ENCODE peak calls at places on chromosomes 1 and 21, in nine cellular contexts. B, E, R, J, V, X, G, I and M are unnamed samples.

GRCh38 chr1:31575373-31576140 is 758 bp upstream of the TINAGL1 start:
- DNase-seq in X (no peak), B (no peak), G (no peak), I (no peak), J (no peak), E (no peak), V (peak; percentile 65), R (no peak), M (no peak)

GRCh38 chr1:111596499-111596898 is 23.1 kb upstream of the RAP1A start:
- DNase-seq in X (no peak), R (no peak), G (peak; percentile 87), I (no peak), J (no peak), B (no peak), V (no peak), E (peak; percentile 53), M (no peak)

GRCh38 chr1:240005997-240006650 is 85.6 kb upstream of the FMN2 start:
- DNase-seq in X (no peak), E (no peak), J (no peak), V (no peak), B (no peak), I (no peak), G (no peak), R (no peak), M (no peak)

GRCh38 chr1:27634166-27634981 is 611 bp downstream of the FGR start:
- DNase-seq in I (no peak), B (peak; percentile 25), R (no peak), X (no peak), V (no peak), G (peak; percentile 94), E (no peak), J (peak; percentile 74), M (no peak)

GRCh38 chr1:84303154-84303830 is 1.8 kb downstream of the SAMD13 start:
- DNase-seq in J (no peak), E (no peak), I (no peak), V (no peak), B (no peak), R (no peak), X (no peak), G (no peak), M (no peak)

GRCh38 chr1:159132271-159132881 is 39.0 kb upstream of the CADM3 start:
- DNase-seq in E (peak; percentile 42), B (peak; percentile 67), G (peak; percentile 87), J (peak; percentile 64), X (peak; percentile 72), V (peak; percentile 66), R (peak; percentile 58), I (peak; percentile 68), M (peak; percentile 8)

GRCh38 chr1:23790696-23791433 is at the start of gene LYPLA2:
- DNase-seq in G (peak; percentile 98), B (peak; percentile 86), X (peak; percentile 86), V (peak; percentile 97), E (peak; percentile 88), J (peak; percentile 97), R (peak; percentile 87), I (peak; percentile 85), M (no peak)

GRCh38 chr1:158003409-158003805 is 10.0 kb downstream of the KIRREL1 start:
- DNase-seq in X (peak; percentile 64), J (no peak), G (no peak), I (peak; percentile 60), E (no peak), B (no peak), R (peak; percentile 76), V (no peak), M (no peak)

GRCh38 chr1:206588492-206588891 is 23.8 kb downstream of the EIF2D start:
- DNase-seq in G (no peak), B (no peak), R (no peak), E (no peak), J (no peak), X (no peak), V (no peak), I (no peak), M (no peak)

GRCh38 chr1:84297546-84298244 is 3.8 kb upstream of the SAMD13 start:
- DNase-seq in J (no peak), B (no peak), E (no peak), R (no peak), I (no peak), V (no peak), X (no peak), G (no peak), M (no peak)

GRCh38 chr1:211609120-211610024 is 30.4 kb upstream of the SLC30A1 start:
- DNase-seq in X (peak; percentile 51), V (no peak), G (no peak), J (no peak), R (no peak), E (no peak), B (no peak), I (peak; percentile 32), M (no peak)

GRCh38 chr1:155241069-155241679 is 14.1 kb downstream of the ENTREP3 start:
- DNase-seq in B (peak; percentile 76), G (peak; percentile 83), V (peak; percentile 86), R (peak; percentile 83), J (no peak), I (peak; percentile 88), X (peak; percentile 88), E (peak; percentile 60), M (no peak)

GRCh38 chr1:164515221-164515620 is 43.8 kb upstream of the PBX1 start:
- DNase-seq in E (no peak), G (no peak), J (peak; percentile 55), X (no peak), I (no peak), R (no peak), B (no peak), V (no peak), M (no peak)

GRCh38 chr1:68375919-68376318 is 73.8 kb downstream of the RPE65 start:
- DNase-seq in E (no peak), V (no peak), B (no peak), I (peak; percentile 46), J (no peak), R (no peak), G (no peak), X (peak; percentile 43), M (no peak)

GRCh38 chr21:44657635-44658183 is at the start of gene KRTAP12-3:
- DNase-seq in X (no peak), B (no peak), R (no peak), I (no peak), E (peak; percentile 46), J (no peak), V (no peak), G (peak; percentile 86), M (no peak)

GRCh38 chr1:16955186-16955585 is 25.2 kb downstream of the MFAP2 start:
- DNase-seq in B (no peak), G (no peak), J (no peak), V (no peak), I (no peak), E (no peak), R (no peak), X (no peak), M (no peak)

GRCh38 chr1:153565529-153566374 is at the start of gene S100A2:
- DNase-seq in J (peak; percentile 72), I (peak; percentile 96), B (peak; percentile 79), R (peak; percentile 95), G (peak; percentile 80), E (no peak), V (peak; percentile 84), X (peak; percentile 92), M (peak; percentile 85)

GRCh38 chr1:52264530-52265115 is 101.4 kb downstream of the CC2D1B start:
- DNase-seq in V (no peak), R (no peak), B (no peak), I (peak; percentile 18), G (no peak), J (no peak), E (no peak), X (peak; percentile 51), M (no peak)
- TF ChIP-seq CTCF in V (no peak), R (no peak), B (no peak), I (peak; percentile 29), G (no peak), J (peak; percentile 18), E (no peak), X (peak; percentile 28), M (no peak)

DNA sequence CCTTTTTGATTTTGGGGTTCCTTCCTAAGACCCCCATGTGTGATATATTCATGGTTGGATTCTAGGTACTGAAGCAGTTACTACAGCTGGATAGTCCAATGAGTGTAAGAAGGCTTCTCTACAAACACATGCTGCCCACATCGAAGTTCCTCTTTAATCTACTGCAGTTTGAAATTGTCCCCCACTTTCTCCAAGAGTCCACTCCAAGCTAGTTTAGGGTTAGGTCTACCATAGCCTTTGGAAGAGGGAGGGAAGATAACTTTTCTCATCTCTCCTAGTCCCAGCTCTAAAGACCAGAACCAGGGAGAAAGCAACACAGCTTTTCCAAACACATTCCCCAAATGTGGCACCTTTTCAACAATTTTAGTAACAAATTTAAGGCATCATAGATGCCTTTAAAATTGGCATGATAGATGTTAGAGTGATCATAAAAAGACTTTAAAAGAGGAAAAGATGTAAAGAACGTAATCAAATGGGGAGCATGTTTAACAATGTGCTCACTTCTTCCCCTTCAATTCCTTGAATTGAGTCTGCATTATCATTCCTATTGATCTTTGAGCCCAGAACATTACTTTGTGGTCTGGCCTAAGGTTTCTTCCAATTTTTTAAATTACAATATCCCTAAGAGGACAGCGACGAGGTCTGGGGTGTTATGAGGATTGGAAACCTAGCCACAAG is 1.0 kb upstream of the EXO1 start:
- DNase-seq in G (no peak), J (no peak), I (no peak), X (no peak), E (no peak), R (no peak), B (no peak), V (no peak), M (no peak)
- H3K4me3 ChIP-seq in G (peak overlapping the region; percentile 84), J (peak overlapping the region; percentile 75), I (peak overlapping the region; percentile 95), X (peak overlapping the region; percentile 88), E (peak overlapping the region; percentile 100), R (peak overlapping the region; percentile 96), B (peak overlapping the region; percentile 97), V (peak overlapping the region; percentile 74), M (no peak overlapping the region)

DNA sequence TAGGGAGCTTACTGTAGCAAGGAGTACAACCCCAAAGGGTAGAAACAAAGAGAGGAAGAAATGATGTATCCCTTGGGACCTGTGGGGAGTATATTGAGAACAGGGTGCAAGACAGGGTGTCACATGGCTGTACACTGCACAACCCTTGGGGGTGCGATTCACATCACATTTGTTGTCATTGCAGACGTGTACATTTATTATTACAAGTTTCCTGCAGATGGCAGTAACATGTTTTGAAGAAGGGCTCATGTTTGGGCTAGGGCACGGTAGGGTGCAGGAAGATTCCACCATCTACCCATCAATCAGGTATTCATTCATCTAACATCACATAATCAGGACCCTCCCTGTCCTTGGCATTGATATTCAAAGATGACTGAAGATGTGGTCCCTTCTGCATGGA is 62.5 kb downstream of the NDUFS5 start:
- DNase-seq in B (no peak), X (no peak), I (no peak), G (no peak), J (no peak), R (no peak), V (no peak), E (no peak), M (no peak)
- TF ChIP-seq CTCF in B (no peak), X (no peak), I (no peak), G (no peak), J (no peak), R (no peak), V (no peak), E (no peak), M (no peak)

DNA sequence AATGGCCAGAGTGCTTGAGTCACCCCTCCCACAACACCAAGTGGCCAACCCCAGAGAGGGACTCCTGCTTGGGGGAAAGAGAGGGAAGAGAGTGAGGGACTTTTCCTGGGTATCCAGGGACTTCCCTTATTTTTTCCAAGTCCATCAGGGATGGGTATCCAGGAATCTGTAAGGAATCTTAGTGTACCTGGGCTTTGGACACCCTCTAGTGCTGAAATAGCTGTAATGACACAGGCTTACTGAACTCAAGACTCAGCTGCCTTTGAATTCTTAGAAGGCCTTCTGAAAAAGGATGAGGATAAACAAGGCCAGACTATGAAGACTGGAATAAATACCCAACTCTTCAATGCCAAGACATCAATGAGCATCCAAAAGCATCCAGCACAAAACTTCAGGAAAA is 12.0 kb downstream of the TSHB start:
- DNase-seq in B (no peak), R (no peak), J (no peak), V (no peak), E (no peak), G (no peak), I (peak; percentile 40), X (peak; percentile 13), M (no peak)
- H3K4me3 ChIP-seq in B (no peak overlapping the region), R (no peak overlapping the region), J (no peak overlapping the region), V (no peak overlapping the region), E (no peak overlapping the region), G (no peak overlapping the region), I (no peak overlapping the region), X (no peak overlapping the region), M (no peak overlapping the region)